ENCODE peak calls at places on chromosomes 5 and 9, in ten cellular contexts. One of them, this sample, is unnamed.

GRCh38 chr5:149724130-149724850 is 5.8 kb upstream of the PPARGC1B start:
- DNase-seq in NCI-H524: no peak
- DNase-seq in HFF-Myc: no peak
- DNase-seq in neural crest cell: no peak
- DNase-seq in stimulated activated effector memory CD8-positive, alpha-beta T cell treated with anti-CD3 and anti-CD28 coated beads, Interleukin-12 subunit alpha, Interleukin-12 subunit beta, amount 100 ng/mL, for 72 hours: no peak
- DNase-seq in stimulated activated CD8-positive, alpha-beta memory T cell treated with anti-CD3 and anti-CD28 coated beads, Interleukin-4, amount 100 ng/mL, for 24 hours: no peak
- DNase-seq in brain microvascular endothelial cell: no peak
- DNase-seq in cardiac fibroblast: no peak
- DNase-seq in astrocyte of the spinal cord: no peak
- DNase-seq in stromal cell of bone marrow: no peak
- DNase-seq in this sample: no peak

GRCh38 chr9:93064392-93065124 is 6.1 kb downstream of the SUSD3 start:
- DNase-seq in NCI-H524: peak
- DNase-seq in stromal cell of bone marrow: no peak
- DNase-seq in neural crest cell: no peak
- DNase-seq in stimulated activated effector memory CD8-positive, alpha-beta T cell treated with anti-CD3 and anti-CD28 coated beads, Interleukin-12 subunit alpha, Interleukin-12 subunit beta, amount 100 ng/mL, for 72 hours: peak
- DNase-seq in HFF-Myc: no peak
- DNase-seq in cardiac fibroblast: no peak
- DNase-seq in stimulated activated CD8-positive, alpha-beta memory T cell treated with anti-CD3 and anti-CD28 coated beads, Interleukin-4, amount 100 ng/mL, for 24 hours: peak
- DNase-seq in astrocyte of the spinal cord: peak
- DNase-seq in brain microvascular endothelial cell: no peak
- DNase-seq in this sample: no peak

GRCh38 chr9:135864447-135865049 is 42.8 kb downstream of the CAMSAP1 start:
- DNase-seq in HFF-Myc: no peak
- DNase-seq in cardiac fibroblast: peak
- DNase-seq in stimulated activated effector memory CD8-positive, alpha-beta T cell treated with anti-CD3 and anti-CD28 coated beads, Interleukin-12 subunit alpha, Interleukin-12 subunit beta, amount 100 ng/mL, for 72 hours: peak
- DNase-seq in NCI-H524: no peak
- DNase-seq in astrocyte of the spinal cord: peak
- DNase-seq in neural crest cell: peak
- DNase-seq in stimulated activated CD8-positive, alpha-beta memory T cell treated with anti-CD3 and anti-CD28 coated beads, Interleukin-4, amount 100 ng/mL, for 24 hours: peak
- DNase-seq in stromal cell of bone marrow: no peak
- DNase-seq in brain microvascular endothelial cell: peak
- DNase-seq in this sample: peak

GRCh38 chr5:135193213-135194125 is 159.4 kb upstream of the PITX1 start:
- DNase-seq in neural crest cell: no peak
- DNase-seq in cardiac fibroblast: peak
- DNase-seq in stimulated activated effector memory CD8-positive, alpha-beta T cell treated with anti-CD3 and anti-CD28 coated beads, Interleukin-12 subunit alpha, Interleukin-12 subunit beta, amount 100 ng/mL, for 72 hours: no peak
- DNase-seq in brain microvascular endothelial cell: peak
- DNase-seq in HFF-Myc: no peak
- DNase-seq in stromal cell of bone marrow: peak
- DNase-seq in NCI-H524: no peak
- DNase-seq in stimulated activated CD8-positive, alpha-beta memory T cell treated with anti-CD3 and anti-CD28 coated beads, Interleukin-4, amount 100 ng/mL, for 24 hours: no peak
- DNase-seq in astrocyte of the spinal cord: peak
- DNase-seq in this sample: peak

GRCh38 chr5:91302335-91302734 is 80.8 kb downstream of the ARRDC3 start:
- DNase-seq in cardiac fibroblast: no peak
- DNase-seq in stimulated activated CD8-positive, alpha-beta memory T cell treated with anti-CD3 and anti-CD28 coated beads, Interleukin-4, amount 100 ng/mL, for 24 hours: no peak
- DNase-seq in stimulated activated effector memory CD8-positive, alpha-beta T cell treated with anti-CD3 and anti-CD28 coated beads, Interleukin-12 subunit alpha, Interleukin-12 subunit beta, amount 100 ng/mL, for 72 hours: no peak
- DNase-seq in neural crest cell: no peak
- DNase-seq in stromal cell of bone marrow: no peak
- DNase-seq in HFF-Myc: no peak
- DNase-seq in brain microvascular endothelial cell: no peak
- DNase-seq in NCI-H524: no peak
- DNase-seq in astrocyte of the spinal cord: no peak
- DNase-seq in this sample: no peak

GRCh38 chr9:40935336-40935735 is 193.1 kb downstream of the FOXD4L6 start:
- DNase-seq in stromal cell of bone marrow: no peak
- DNase-seq in stimulated activated CD8-positive, alpha-beta memory T cell treated with anti-CD3 and anti-CD28 coated beads, Interleukin-4, amount 100 ng/mL, for 24 hours: no peak
- DNase-seq in brain microvascular endothelial cell: no peak
- DNase-seq in stimulated activated effector memory CD8-positive, alpha-beta T cell treated with anti-CD3 and anti-CD28 coated beads, Interleukin-12 subunit alpha, Interleukin-12 subunit beta, amount 100 ng/mL, for 72 hours: no peak
- DNase-seq in neural crest cell: no peak
- DNase-seq in NCI-H524: no peak
- DNase-seq in cardiac fibroblast: no peak
- DNase-seq in HFF-Myc: no peak
- DNase-seq in astrocyte of the spinal cord: no peak
- DNase-seq in this sample: no peak

GRCh38 chr9:93300175-93300572 is 116.2 kb downstream of the WNK2 start:
- DNase-seq in stimulated activated CD8-positive, alpha-beta memory T cell treated with anti-CD3 and anti-CD28 coated beads, Interleukin-4, amount 100 ng/mL, for 24 hours: no peak
- DNase-seq in stimulated activated effector memory CD8-positive, alpha-beta T cell treated with anti-CD3 and anti-CD28 coated beads, Interleukin-12 subunit alpha, Interleukin-12 subunit beta, amount 100 ng/mL, for 72 hours: no peak
- DNase-seq in astrocyte of the spinal cord: no peak
- DNase-seq in stromal cell of bone marrow: no peak
- DNase-seq in NCI-H524: no peak
- DNase-seq in neural crest cell: no peak
- DNase-seq in HFF-Myc: no peak
- DNase-seq in brain microvascular endothelial cell: no peak
- DNase-seq in cardiac fibroblast: no peak
- DNase-seq in this sample: no peak

GRCh38 chr5:9392625-9393024 is 153.2 kb downstream of the SEMA5A start:
- DNase-seq in NCI-H524: no peak
- DNase-seq in cardiac fibroblast: no peak
- DNase-seq in stromal cell of bone marrow: no peak
- DNase-seq in HFF-Myc: no peak
- DNase-seq in astrocyte of the spinal cord: no peak
- DNase-seq in stimulated activated effector memory CD8-positive, alpha-beta T cell treated with anti-CD3 and anti-CD28 coated beads, Interleukin-12 subunit alpha, Interleukin-12 subunit beta, amount 100 ng/mL, for 72 hours: no peak
- DNase-seq in brain microvascular endothelial cell: no peak
- DNase-seq in neural crest cell: no peak
- DNase-seq in stimulated activated CD8-positive, alpha-beta memory T cell treated with anti-CD3 and anti-CD28 coated beads, Interleukin-4, amount 100 ng/mL, for 24 hours: no peak
- DNase-seq in this sample: no peak

GRCh38 chr9:124487491-124488182 is 19.6 kb downstream of the NR5A1 start:
- DNase-seq in stimulated activated CD8-positive, alpha-beta memory T cell treated with anti-CD3 and anti-CD28 coated beads, Interleukin-4, amount 100 ng/mL, for 24 hours: no peak
- DNase-seq in neural crest cell: no peak
- DNase-seq in cardiac fibroblast: no peak
- DNase-seq in astrocyte of the spinal cord: no peak
- DNase-seq in brain microvascular endothelial cell: no peak
- DNase-seq in stromal cell of bone marrow: no peak
- DNase-seq in stimulated activated effector memory CD8-positive, alpha-beta T cell treated with anti-CD3 and anti-CD28 coated beads, Interleukin-12 subunit alpha, Interleukin-12 subunit beta, amount 100 ng/mL, for 72 hours: no peak
- DNase-seq in HFF-Myc: no peak
- DNase-seq in NCI-H524: no peak
- DNase-seq in this sample: no peak

GRCh38 chr9:133543772-133544467 is 9.4 kb downstream of the ADAMTSL2 start:
- DNase-seq in HFF-Myc: no peak
- DNase-seq in stimulated activated CD8-positive, alpha-beta memory T cell treated with anti-CD3 and anti-CD28 coated beads, Interleukin-4, amount 100 ng/mL, for 24 hours: no peak
- DNase-seq in stimulated activated effector memory CD8-positive, alpha-beta T cell treated with anti-CD3 and anti-CD28 coated beads, Interleukin-12 subunit alpha, Interleukin-12 subunit beta, amount 100 ng/mL, for 72 hours: no peak
- DNase-seq in brain microvascular endothelial cell: no peak
- DNase-seq in NCI-H524: no peak
- DNase-seq in cardiac fibroblast: no peak
- DNase-seq in neural crest cell: no peak
- DNase-seq in astrocyte of the spinal cord: no peak
- DNase-seq in stromal cell of bone marrow: no peak
- DNase-seq in this sample: no peak

GRCh38 chr9:129184743-129185142 is 6.7 kb upstream of the IER5L start:
- DNase-seq in brain microvascular endothelial cell: no peak
- DNase-seq in stimulated activated effector memory CD8-positive, alpha-beta T cell treated with anti-CD3 and anti-CD28 coated beads, Interleukin-12 subunit alpha, Interleukin-12 subunit beta, amount 100 ng/mL, for 72 hours: no peak
- DNase-seq in stimulated activated CD8-positive, alpha-beta memory T cell treated with anti-CD3 and anti-CD28 coated beads, Interleukin-4, amount 100 ng/mL, for 24 hours: no peak
- DNase-seq in NCI-H524: no peak
- DNase-seq in neural crest cell: no peak
- DNase-seq in stromal cell of bone marrow: no peak
- DNase-seq in cardiac fibroblast: no peak
- DNase-seq in astrocyte of the spinal cord: no peak
- DNase-seq in HFF-Myc: no peak
- DNase-seq in this sample: no peak

GRCh38 chr5:172800088-172800551 is 29.1 kb upstream of the DUSP1 start:
- DNase-seq in brain microvascular endothelial cell: peak
- DNase-seq in stimulated activated effector memory CD8-positive, alpha-beta T cell treated with anti-CD3 and anti-CD28 coated beads, Interleukin-12 subunit alpha, Interleukin-12 subunit beta, amount 100 ng/mL, for 72 hours: no peak
- DNase-seq in HFF-Myc: no peak
- DNase-seq in NCI-H524: no peak
- DNase-seq in stimulated activated CD8-positive, alpha-beta memory T cell treated with anti-CD3 and anti-CD28 coated beads, Interleukin-4, amount 100 ng/mL, for 24 hours: no peak
- DNase-seq in cardiac fibroblast: peak
- DNase-seq in astrocyte of the spinal cord: peak
- DNase-seq in neural crest cell: no peak
- DNase-seq in stromal cell of bone marrow: peak
- DNase-seq in this sample: peak

GRCh38 chr9:114504341-114505186 is 709 bp downstream of the WHRN start:
- DNase-seq in brain microvascular endothelial cell: peak
- DNase-seq in stimulated activated CD8-positive, alpha-beta memory T cell treated with anti-CD3 and anti-CD28 coated beads, Interleukin-4, amount 100 ng/mL, for 24 hours: peak
- DNase-seq in HFF-Myc: no peak
- DNase-seq in NCI-H524: no peak
- DNase-seq in stromal cell of bone marrow: no peak
- DNase-seq in stimulated activated effector memory CD8-positive, alpha-beta T cell treated with anti-CD3 and anti-CD28 coated beads, Interleukin-12 subunit alpha, Interleukin-12 subunit beta, amount 100 ng/mL, for 72 hours: peak
- DNase-seq in astrocyte of the spinal cord: peak
- DNase-seq in neural crest cell: peak
- DNase-seq in cardiac fibroblast: no peak
- DNase-seq in this sample: peak

GRCh38 chr9:136438909-136439549 is 616 bp downstream of the INPP5E start:
- DNase-seq in stromal cell of bone marrow: no peak
- DNase-seq in cardiac fibroblast: peak
- DNase-seq in stimulated activated CD8-positive, alpha-beta memory T cell treated with anti-CD3 and anti-CD28 coated beads, Interleukin-4, amount 100 ng/mL, for 24 hours: peak
- DNase-seq in astrocyte of the spinal cord: peak
- DNase-seq in stimulated activated effector memory CD8-positive, alpha-beta T cell treated with anti-CD3 and anti-CD28 coated beads, Interleukin-12 subunit alpha, Interleukin-12 subunit beta, amount 100 ng/mL, for 72 hours: peak
- DNase-seq in brain microvascular endothelial cell: peak
- DNase-seq in HFF-Myc: no peak
- DNase-seq in NCI-H524: no peak
- DNase-seq in neural crest cell: peak
- DNase-seq in this sample: peak

GRCh38 chr9:137176302-137177182 is 4.7 kb upstream of the TMEM210 start:
- DNase-seq in stimulated activated effector memory CD8-positive, alpha-beta T cell treated with anti-CD3 and anti-CD28 coated beads, Interleukin-12 subunit alpha, Interleukin-12 subunit beta, amount 100 ng/mL, for 72 hours: no peak
- DNase-seq in brain microvascular endothelial cell: peak
- DNase-seq in neural crest cell: no peak
- DNase-seq in stromal cell of bone marrow: no peak
- DNase-seq in astrocyte of the spinal cord: peak
- DNase-seq in stimulated activated CD8-positive, alpha-beta memory T cell treated with anti-CD3 and anti-CD28 coated beads, Interleukin-4, amount 100 ng/mL, for 24 hours: no peak
- DNase-seq in cardiac fibroblast: peak
- DNase-seq in NCI-H524: no peak
- DNase-seq in HFF-Myc: no peak
- DNase-seq in this sample: peak

GRCh38 chr5:127950707-127951356 is 132.7 kb upstream of the SLC12A2 start:
- DNase-seq in stimulated activated effector memory CD8-positive, alpha-beta T cell treated with anti-CD3 and anti-CD28 coated beads, Interleukin-12 subunit alpha, Interleukin-12 subunit beta, amount 100 ng/mL, for 72 hours: no peak
- DNase-seq in stimulated activated CD8-positive, alpha-beta memory T cell treated with anti-CD3 and anti-CD28 coated beads, Interleukin-4, amount 100 ng/mL, for 24 hours: no peak
- DNase-seq in cardiac fibroblast: peak
- DNase-seq in NCI-H524: peak
- DNase-seq in HFF-Myc: no peak
- DNase-seq in stromal cell of bone marrow: peak
- DNase-seq in astrocyte of the spinal cord: no peak
- DNase-seq in neural crest cell: no peak
- DNase-seq in brain microvascular endothelial cell: peak
- DNase-seq in this sample: peak

GRCh38 chr9:138010274-138010800 is 132.8 kb downstream of the CACNA1B start:
- DNase-seq in stromal cell of bone marrow: no peak
- DNase-seq in cardiac fibroblast: no peak
- DNase-seq in brain microvascular endothelial cell: no peak
- DNase-seq in stimulated activated CD8-positive, alpha-beta memory T cell treated with anti-CD3 and anti-CD28 coated beads, Interleukin-4, amount 100 ng/mL, for 24 hours: no peak
- DNase-seq in astrocyte of the spinal cord: no peak
- DNase-seq in NCI-H524: peak
- DNase-seq in neural crest cell: no peak
- DNase-seq in HFF-Myc: no peak
- DNase-seq in stimulated activated effector memory CD8-positive, alpha-beta T cell treated with anti-CD3 and anti-CD28 coated beads, Interleukin-12 subunit alpha, Interleukin-12 subunit beta, amount 100 ng/mL, for 72 hours: no peak
- DNase-seq in this sample: no peak

GRCh38 chr5:31963358-31963757 is 210.8 kb downstream of the GOLPH3 start:
- DNase-seq in stimulated activated effector memory CD8-positive, alpha-beta T cell treated with anti-CD3 and anti-CD28 coated beads, Interleukin-12 subunit alpha, Interleukin-12 subunit beta, amount 100 ng/mL, for 72 hours: no peak
- DNase-seq in brain microvascular endothelial cell: no peak
- DNase-seq in cardiac fibroblast: no peak
- DNase-seq in stromal cell of bone marrow: no peak
- DNase-seq in astrocyte of the spinal cord: no peak
- DNase-seq in NCI-H524: no peak
- DNase-seq in HFF-Myc: no peak
- DNase-seq in neural crest cell: no peak
- DNase-seq in stimulated activated CD8-positive, alpha-beta memory T cell treated with anti-CD3 and anti-CD28 coated beads, Interleukin-4, amount 100 ng/mL, for 24 hours: no peak
- DNase-seq in this sample: peak

GRCh38 chr9:93686127-93686879 is 109.9 kb downstream of the PHF2 start:
- DNase-seq in stimulated activated CD8-positive, alpha-beta memory T cell treated with anti-CD3 and anti-CD28 coated beads, Interleukin-4, amount 100 ng/mL, for 24 hours: no peak
- DNase-seq in stromal cell of bone marrow: no peak
- DNase-seq in brain microvascular endothelial cell: no peak
- DNase-seq in cardiac fibroblast: no peak
- DNase-seq in neural crest cell: no peak
- DNase-seq in stimulated activated effector memory CD8-positive, alpha-beta T cell treated with anti-CD3 and anti-CD28 coated beads, Interleukin-12 subunit alpha, Interleukin-12 subunit beta, amount 100 ng/mL, for 72 hours: peak
- DNase-seq in NCI-H524: no peak
- DNase-seq in HFF-Myc: no peak
- DNase-seq in astrocyte of the spinal cord: no peak
- DNase-seq in this sample: no peak

GRCh38 chr5:56323505-56323904 is 90.4 kb upstream of the ANKRD55 start:
- DNase-seq in brain microvascular endothelial cell: peak
- DNase-seq in neural crest cell: no peak
- DNase-seq in HFF-Myc: no peak
- DNase-seq in astrocyte of the spinal cord: peak
- DNase-seq in cardiac fibroblast: peak
- DNase-seq in stromal cell of bone marrow: no peak
- DNase-seq in NCI-H524: no peak
- DNase-seq in stimulated activated effector memory CD8-positive, alpha-beta T cell treated with anti-CD3 and anti-CD28 coated beads, Interleukin-12 subunit alpha, Interleukin-12 subunit beta, amount 100 ng/mL, for 72 hours: no peak
- DNase-seq in stimulated activated CD8-positive, alpha-beta memory T cell treated with anti-CD3 and anti-CD28 coated beads, Interleukin-4, amount 100 ng/mL, for 24 hours: no peak
- DNase-seq in this sample: peak

GRCh38 chr5:132099073-132099748 is 25.6 kb downstream of the CSF2 start:
- DNase-seq in brain microvascular endothelial cell: no peak
- DNase-seq in stimulated activated CD8-positive, alpha-beta memory T cell treated with anti-CD3 and anti-CD28 coated beads, Interleukin-4, amount 100 ng/mL, for 24 hours: no peak
- DNase-seq in NCI-H524: no peak
- DNase-seq in astrocyte of the spinal cord: no peak
- DNase-seq in HFF-Myc: no peak
- DNase-seq in neural crest cell: no peak
- DNase-seq in stromal cell of bone marrow: no peak
- DNase-seq in cardiac fibroblast: peak
- DNase-seq in stimulated activated effector memory CD8-positive, alpha-beta T cell treated with anti-CD3 and anti-CD28 coated beads, Interleukin-12 subunit alpha, Interleukin-12 subunit beta, amount 100 ng/mL, for 72 hours: peak
- DNase-seq in this sample: no peak

GRCh38 chr5:91955610-91956009 is 572.5 kb upstream of the ARRDC3 start:
- DNase-seq in neural crest cell: no peak
- DNase-seq in stimulated activated CD8-positive, alpha-beta memory T cell treated with anti-CD3 and anti-CD28 coated beads, Interleukin-4, amount 100 ng/mL, for 24 hours: no peak
- DNase-seq in stimulated activated effector memory CD8-positive, alpha-beta T cell treated with anti-CD3 and anti-CD28 coated beads, Interleukin-12 subunit alpha, Interleukin-12 subunit beta, amount 100 ng/mL, for 72 hours: no peak
- DNase-seq in astrocyte of the spinal cord: no peak
- DNase-seq in stromal cell of bone marrow: no peak
- DNase-seq in brain microvascular endothelial cell: no peak
- DNase-seq in NCI-H524: no peak
- DNase-seq in cardiac fibroblast: no peak
- DNase-seq in HFF-Myc: no peak
- DNase-seq in this sample: no peak

GRCh38 chr5:147567917-147568598 is 58.2 kb upstream of the DPYSL3 start:
- DNase-seq in neural crest cell: no peak
- DNase-seq in HFF-Myc: peak
- DNase-seq in stromal cell of bone marrow: no peak
- DNase-seq in stimulated activated CD8-positive, alpha-beta memory T cell treated with anti-CD3 and anti-CD28 coated beads, Interleukin-4, amount 100 ng/mL, for 24 hours: no peak
- DNase-seq in NCI-H524: no peak
- DNase-seq in brain microvascular endothelial cell: peak
- DNase-seq in astrocyte of the spinal cord: peak
- DNase-seq in cardiac fibroblast: peak
- DNase-seq in stimulated activated effector memory CD8-positive, alpha-beta T cell treated with anti-CD3 and anti-CD28 coated beads, Interleukin-12 subunit alpha, Interleukin-12 subunit beta, amount 100 ng/mL, for 72 hours: no peak
- DNase-seq in this sample: peak

GRCh38 chr9:69554945-69555344 is 117.2 kb downstream of the APBA1 start:
- DNase-seq in stimulated activated effector memory CD8-positive, alpha-beta T cell treated with anti-CD3 and anti-CD28 coated beads, Interleukin-12 subunit alpha, Interleukin-12 subunit beta, amount 100 ng/mL, for 72 hours: no peak
- DNase-seq in stromal cell of bone marrow: peak
- DNase-seq in cardiac fibroblast: peak
- DNase-seq in astrocyte of the spinal cord: peak
- DNase-seq in stimulated activated CD8-positive, alpha-beta memory T cell treated with anti-CD3 and anti-CD28 coated beads, Interleukin-4, amount 100 ng/mL, for 24 hours: no peak
- DNase-seq in NCI-H524: no peak
- DNase-seq in HFF-Myc: no peak
- DNase-seq in brain microvascular endothelial cell: peak
- DNase-seq in neural crest cell: no peak
- DNase-seq in this sample: peak

This sample was measured in fibroblast of villous mesenchyme.